ENCODE peak calls at places on chromosomes 2 and 18, in four cellular contexts. W is left ventricle myocardium inferior; P is CD4-positive, CD25-positive, alpha-beta regulatory T cell; T is cardiac muscle cell. V is an unnamed sample. For H3K4me1, the result is how much of the 10 kb centered on the place peaks cover.

GRCh38 chr2:67797801-67798535 is 264.8 kb downstream of the C1D start:
- DNase-seq in P (no peak), W (no peak), T (peak), V (no peak)

GRCh38 chr2:31287681-31288080 is 53.7 kb downstream of the EHD3 start:
- DNase-seq in P (no peak), W (no peak), T (peak), V (no peak)

GRCh38 chr18:75293591-75293990 is 83.0 kb downstream of the TSHZ1 start:
- DNase-seq in T (no peak), P (no peak), W (no peak), V (no peak)

GRCh38 chr2:119289642-119290041 is 66.0 kb downstream of the STEAP3 start:
- DNase-seq in P (no peak), T (peak), W (no peak), V (no peak)

GRCh38 chr18:30280861-30281470 is 761.6 kb downstream of the DSC3 start:
- DNase-seq in W (no peak), T (peak), P (no peak), V (no peak)

GRCh38 chr18:79344208-79344581 is 51.5 kb upstream of the NFATC1 start:
- DNase-seq in T (no peak), W (no peak), P (no peak), V (no peak)

GRCh38 chr2:237072067-237072931 is 13.4 kb upstream of the COPS8 start:
- DNase-seq in P (peak), T (peak), W (peak), V (peak)

GRCh38 chr18:45167631-45168225 is 447.5 kb upstream of the SLC14A2 start:
- DNase-seq in P (no peak), W (no peak), T (peak), V (no peak)

GRCh38 chr2:212732860-212733259 is 194.3 kb upstream of the ERBB4 start:
- DNase-seq in P (no peak), T (no peak), W (no peak), V (no peak)

GRCh38 chr2:28269019-28269784 is 123.5 kb upstream of the FOSL2 start:
- DNase-seq in T (peak), W (no peak), P (no peak), V (no peak)

GRCh38 chr2:199602271-199602895 is 144.6 kb upstream of the SATB2 start:
- DNase-seq in T (peak), P (no peak), W (no peak), V (no peak)

GRCh38 chr2:34825671-34826070 is 1226.6 kb upstream of the FAM98A start:
- DNase-seq in W (no peak), T (no peak), P (no peak), V (no peak)

GRCh38 chr18:67599277-67599676 is 82.8 kb upstream of the DSEL start:
- DNase-seq in W (no peak), T (peak), P (no peak), V (no peak)

GRCh38 chr2:18684202-18685040 is 95.1 kb upstream of the NT5C1B start:
- DNase-seq in T (no peak), W (no peak), P (no peak), V (no peak)

GRCh38 chr2:144512421-144513272 is 7.3 kb downstream of the ZEB2 start:
- DNase-seq in T (no peak), P (no peak), W (no peak), V (no peak)
- H3K4me1 ChIP-seq in T (half or more), P (under half), W (half or more), V (under half)

GRCh38 chr2:42176992-42177738 is 8.0 kb downstream of the EML4 start:
- DNase-seq in T (no peak), W (no peak), P (no peak), V (no peak)
- H3K4me1 ChIP-seq in T (under half), W (under half), P (half or more), V (half or more)

GRCh38 chr2:230930928-230931555 is 6.0 kb upstream of the GPR55 start:
- DNase-seq in P (no peak), W (no peak), T (no peak), V (no peak)
- H3K4me1 ChIP-seq in P (under half), W (under half), T (under half), V (under half)

GRCh38 chr2:43080626-43081025 is 145.8 kb downstream of the ZFP36L2 start:
- DNase-seq in P (no peak), T (no peak), W (no peak), V (no peak)
- H3K4me1 ChIP-seq in P (under half), T (under half), W (half or more), V (under half)

DNA sequence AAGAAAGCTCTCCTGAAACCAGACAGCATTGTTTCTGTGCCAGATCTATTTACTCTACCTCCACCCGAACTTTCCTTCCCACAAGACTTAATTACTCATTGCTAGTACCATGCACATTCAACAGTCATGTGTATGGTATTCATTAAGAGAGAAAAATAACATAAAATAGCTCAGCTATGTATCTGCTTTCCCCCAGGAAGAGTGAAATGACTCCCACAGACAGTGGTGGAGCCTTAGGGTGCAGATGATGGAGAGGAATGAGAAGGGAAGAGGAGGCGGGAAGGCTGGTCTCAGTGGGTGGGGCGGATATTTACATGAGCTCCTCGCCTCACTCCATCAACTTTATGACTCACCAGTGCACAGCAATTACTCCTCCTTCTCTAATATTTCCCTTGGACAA is 724.5 kb downstream of the EPHA4 start:
- DNase-seq in T (peak), W (no peak), P (no peak), V (no peak)
- H3K4me1 ChIP-seq in T (under half), W (under half), P (under half), V (under half)